ENCODE peak calls at places on chromosomes 12 and 14, in eight cellular contexts. K is H54, U is stomach, Z is right lobe of liver, N is IMR-90, L is HCT116, P is heart left ventricle, E is upper lobe of left lung. T is an unnamed sample.

GRCh38 chr12:79617696-79618095 is 73.1 kb downstream of the PAWR start:
- DNase-seq in K (no peak), U (no peak), Z (no peak), N (no peak), L (no peak), P (no peak), E (no peak), T (no peak)

GRCh38 chr14:89137514-89138163 is 279.4 kb downstream of the FOXN3 start:
- DNase-seq in K (peak; percentile 73), U (peak; percentile 90), Z (peak; percentile 65), N (peak; percentile 94), L (peak; percentile 70), P (peak; percentile 77), E (peak; percentile 81), T (peak; percentile 25)

GRCh38 chr12:9730591-9730990 is 2.3 kb downstream of the CLECL1 start:
- DNase-seq in K (no peak), U (no peak), Z (no peak), N (no peak), L (no peak), P (no peak), E (no peak), T (no peak)

GRCh38 chr12:70386771-70387170 is 20.7 kb downstream of the KCNMB4 start:
- DNase-seq in K (no peak), U (no peak), Z (no peak), N (no peak), L (no peak), P (no peak), E (no peak), T (no peak)

GRCh38 chr12:57069522-57069921 is 9.1 kb downstream of the NEMP1 start:
- DNase-seq in K (no peak), U (peak; percentile 60), Z (peak; percentile 37), N (peak; percentile 87), L (peak; percentile 72), P (no peak), E (no peak), T (peak; percentile 81)

GRCh38 chr12:124385219-124385969 is 90.5 kb downstream of the RFLNA start:
- DNase-seq in K (peak; percentile 75), U (no peak), Z (no peak), N (peak; percentile 85), L (no peak), P (no peak), E (peak; percentile 80), T (no peak)

GRCh38 chr14:20690848-20691640 is 2.5 kb downstream of the ANG start:
- DNase-seq in K (no peak), U (peak; percentile 45), Z (no peak), N (peak; percentile 72), L (peak; percentile 60), P (no peak), E (no peak), T (peak; percentile 82)

GRCh38 chr12:127425474-127425873 is 841.5 kb upstream of the TMEM132C start:
- DNase-seq in K (no peak), U (no peak), Z (no peak), N (no peak), L (no peak), P (no peak), E (no peak), T (no peak)

GRCh38 chr14:68626386-68626785 is 166.5 kb downstream of the ZFP36L1 start:
- DNase-seq in K (no peak), U (no peak), Z (no peak), N (no peak), L (no peak), P (no peak), E (no peak), T (no peak)

GRCh38 chr12:31206038-31206670 is 119.8 kb downstream of the SINHCAF start:
- DNase-seq in K (no peak), U (no peak), Z (no peak), N (peak; percentile 41), L (peak; percentile 69), P (no peak), E (no peak), T (no peak)

GRCh38 chr12:124036117-124037109 is 63.4 kb downstream of the ZNF664 start:
- DNase-seq in K (peak; percentile 42), U (peak; percentile 50), Z (peak; percentile 36), N (peak; percentile 44), L (peak; percentile 15), P (no peak), E (no peak), T (peak; percentile 46)

GRCh38 chr12:111099186-111099585 is 178.8 kb upstream of the MYL2 start:
- DNase-seq in K (no peak), U (no peak), Z (no peak), N (no peak), L (no peak), P (no peak), E (no peak), T (no peak)

GRCh38 chr14:61694830-61695694 is at the start of gene HIF1A:
- DNase-seq in K (peak; percentile 92), U (peak; percentile 97), Z (peak; percentile 98), N (peak; percentile 99), L (peak; percentile 94), P (peak; percentile 99), E (peak; percentile 97), T (peak; percentile 98)
- TF ChIP-seq POLR2A in K (peak; percentile 96), U (peak; percentile 77), Z (peak; percentile 97), N (peak; percentile 97), L (peak; percentile 96), P (peak; percentile 95), E (peak; percentile 97), T (peak; percentile 89)

GRCh38 chr12:48925218-48925871 is at the start of gene FKBP11:
- DNase-seq in K (no peak), U (peak; percentile 71), Z (peak; percentile 74), N (peak; percentile 26), L (no peak), P (peak; percentile 85), E (peak; percentile 91), T (peak; percentile 61)
- TF ChIP-seq POLR2A in K (no peak), U (no peak), Z (peak; percentile 79), N (peak; percentile 29), L (no peak), P (peak; percentile 27), E (peak; percentile 25), T (no peak)

GRCh38 chr12:15979096-15980091 is 68.3 kb downstream of the DERA start:
- DNase-seq in K (peak; percentile 33), U (no peak), Z (no peak), N (peak; percentile 93), L (no peak), P (no peak), E (peak; percentile 14), T (peak; percentile 15)
- TF ChIP-seq POLR2A in K (no peak), U (no peak), Z (no peak), N (no peak), L (no peak), P (no peak), E (no peak), T (no peak)

GRCh38 chr12:40248585-40249297 is 23.9 kb downstream of the LRRK2 start:
- DNase-seq in K (no peak), U (no peak), Z (no peak), N (no peak), L (no peak), P (no peak), E (no peak), T (no peak)
- TF ChIP-seq POLR2A in K (no peak), U (no peak), Z (no peak), N (no peak), L (no peak), P (no peak), E (no peak), T (no peak)

DNA sequence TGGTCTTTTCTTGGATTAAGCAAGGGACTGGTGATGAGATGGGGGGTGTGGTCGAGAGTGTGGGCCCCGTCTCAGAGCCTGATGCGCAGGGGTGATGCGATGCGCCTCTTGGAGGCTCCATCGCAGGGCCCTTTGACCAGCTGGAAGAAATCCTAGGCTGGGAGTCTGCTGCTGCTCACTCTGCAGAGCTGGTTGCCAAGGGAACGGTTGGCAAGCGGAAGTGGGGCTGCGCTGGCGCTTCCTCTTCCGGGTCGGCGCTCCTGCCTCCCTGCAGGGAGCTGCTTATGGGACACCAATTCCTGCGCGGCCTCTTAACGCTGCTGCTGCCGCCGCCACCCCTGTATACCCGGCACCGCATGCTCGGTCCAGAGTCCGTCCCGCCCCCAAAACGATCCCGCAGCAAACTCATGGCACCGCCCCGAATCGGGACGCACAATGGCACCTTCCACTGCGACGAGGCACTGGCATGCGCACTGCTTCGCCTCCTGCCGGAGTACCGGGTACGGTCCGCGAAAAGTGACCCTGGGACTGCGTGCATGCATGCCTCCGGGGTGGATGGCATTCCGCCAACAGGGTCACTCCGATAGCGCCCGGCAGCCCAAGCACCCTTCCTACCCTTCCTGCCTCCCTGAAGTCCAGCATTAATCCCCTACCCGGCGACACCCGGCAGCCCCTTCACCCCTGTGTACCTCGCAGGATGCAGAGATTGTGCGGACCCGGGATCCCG is at the start of gene MYG1:
- DNase-seq in K (peak; percentile 85), U (peak; percentile 89), Z (peak; percentile 91), N (peak; percentile 84), L (peak; percentile 80), P (peak; percentile 92), E (peak; percentile 96), T (peak; percentile 90)
- TF ChIP-seq POLR2A in K (peak; percentile 71), U (no peak), Z (peak; percentile 68), N (peak; percentile 55), L (peak; percentile 57), P (peak; percentile 62), E (peak; percentile 18), T (peak; percentile 80)

GRCh38 chr12:570237-570925 is 92.9 kb downstream of the NINJ2 start:
- DNase-seq in K (peak; percentile 95), U (peak; percentile 77), Z (peak; percentile 87), N (peak; percentile 82), L (peak; percentile 76), P (peak; percentile 91), E (peak; percentile 89), T (no peak)

GRCh38 chr12:569091-569676 is 94.1 kb downstream of the NINJ2 start:
- DNase-seq in K (no peak), U (no peak), Z (no peak), N (no peak), L (no peak), P (no peak), E (no peak), T (no peak)

GRCh38 chr12:570949-571794 is 92.1 kb downstream of the NINJ2 start:
- DNase-seq in K (peak; percentile 82), U (peak; percentile 83), Z (peak; percentile 76), N (peak; percentile 80), L (peak; percentile 81), P (peak; percentile 79), E (peak; percentile 74), T (no peak)

GRCh38 chr12:571795-572531 is 91.3 kb downstream of the NINJ2 start:
- DNase-seq in K (peak; percentile 66), U (peak; percentile 40), Z (no peak), N (no peak), L (peak; percentile 19), P (peak; percentile 73), E (no peak), T (no peak)

GRCh38 chr12:569803-570236 is 93.4 kb downstream of the NINJ2 start:
- DNase-seq in K (peak; percentile 89), U (peak; percentile 90), Z (peak; percentile 89), N (peak; percentile 70), L (peak; percentile 59), P (peak; percentile 94), E (peak; percentile 98), T (peak; percentile 82)
- TF ChIP-seq POLR2A in K (peak; percentile 18), U (no peak), Z (no peak), N (no peak), L (no peak), P (no peak), E (no peak), T (no peak)

GRCh38 chr12:54324617-54325441 is at the start of gene COPZ1:
- DNase-seq in K (peak; percentile 77), U (peak; percentile 95), Z (peak; percentile 91), N (peak; percentile 100), L (peak; percentile 99), P (peak; percentile 95), E (peak; percentile 90), T (peak; percentile 99)
- TF ChIP-seq POLR2A in K (peak; percentile 83), U (no peak), Z (peak; percentile 63), N (peak; percentile 97), L (peak; percentile 63), P (peak; percentile 50), E (peak; percentile 73), T (peak; percentile 92)

T was measured in erythroblast.